ENCODE peak calls at places on chromosomes 6 and 20, in four cellular contexts. E is endothelial cell, R is ovary, K is GM12878. A is an unnamed sample.

GRCh38 chr6:138215071-138215470 is 3.2 kb downstream of the PBOV1 start:
- DNase-seq in R (no peak), E (no peak), K (no peak), A (no peak)

GRCh38 chr20:13344671-13345070 is 123.6 kb downstream of the ISM1 start:
- DNase-seq in R (no peak), E (no peak), K (no peak), A (no peak)

GRCh38 chr20:23226612-23227265 is 123.9 kb upstream of the NXT1 start:
- DNase-seq in K (no peak), R (no peak), E (no peak), A (no peak)

GRCh38 chr20:41001497-41001896 is 27.1 kb upstream of the TOP1 start:
- DNase-seq in K (no peak), E (no peak), R (no peak), A (no peak)

GRCh38 chr6:47298475-47298874 is 11.2 kb downstream of the TNFRSF21 start:
- DNase-seq in K (no peak), R (no peak), E (no peak), A (no peak)

GRCh38 chr6:163962627-163963117 is 548.2 kb downstream of the QKI start:
- DNase-seq in E (no peak), K (no peak), R (no peak), A (no peak)

GRCh38 chr6:56954389-56955170 is at the start of gene BEND6:
- DNase-seq in K (no peak), R (no peak), E (no peak), A (no peak)

GRCh38 chr20:62583424-62583920 is 58.8 kb upstream of the SLCO4A1 start:
- DNase-seq in K (no peak), E (no peak), R (no peak), A (no peak)

GRCh38 chr6:13402711-13403110 is 74.4 kb upstream of the TBC1D7 start:
- DNase-seq in E (no peak), K (no peak), R (no peak), A (no peak)

DNA sequence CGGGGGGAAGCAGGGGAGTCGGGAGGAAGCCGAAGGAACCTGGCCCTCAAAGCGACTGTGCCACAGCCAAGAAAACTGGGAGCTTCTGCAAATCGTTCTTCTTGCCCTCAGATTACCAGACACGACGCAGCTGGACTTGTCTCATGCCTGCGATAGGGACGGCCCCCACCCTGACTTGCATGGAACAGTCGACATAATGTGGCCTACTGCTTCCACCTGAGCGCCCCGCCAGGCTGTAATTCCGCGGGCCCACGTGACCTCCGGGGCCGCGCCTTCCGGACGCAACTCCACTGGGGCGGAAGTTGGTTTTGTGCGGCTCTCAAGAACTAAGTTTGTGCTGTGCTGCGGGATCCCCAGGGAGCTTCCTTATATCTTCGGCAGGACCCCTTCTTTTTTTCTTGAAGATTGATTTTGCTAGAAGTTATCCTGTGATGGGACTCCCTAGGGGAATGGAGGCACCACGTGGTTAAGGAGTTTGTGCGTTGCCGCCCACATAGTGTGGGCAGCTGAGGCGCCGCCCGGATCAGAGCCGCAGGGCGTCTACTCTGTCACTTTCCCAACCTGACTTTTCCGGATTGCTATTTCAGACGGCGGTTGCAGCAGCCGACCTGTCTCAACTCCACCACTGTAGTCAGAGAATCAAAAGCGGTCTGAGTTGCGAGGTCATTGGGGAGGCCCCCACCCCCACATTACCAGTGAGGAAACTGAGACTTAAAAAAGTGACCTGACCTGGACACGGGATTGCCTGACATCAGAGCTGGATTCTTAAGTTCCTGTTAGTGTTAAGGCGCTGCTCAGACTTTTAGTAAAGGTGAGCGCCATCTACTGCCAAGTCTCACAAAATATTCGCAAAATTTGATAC is 540 bp upstream of the CD164 start:
- DNase-seq in E (peak), R (peak), K (peak), A (peak)
- TF ChIP-seq CTCF in E (no peak), R (peak), K (peak), A (peak)

DNA sequence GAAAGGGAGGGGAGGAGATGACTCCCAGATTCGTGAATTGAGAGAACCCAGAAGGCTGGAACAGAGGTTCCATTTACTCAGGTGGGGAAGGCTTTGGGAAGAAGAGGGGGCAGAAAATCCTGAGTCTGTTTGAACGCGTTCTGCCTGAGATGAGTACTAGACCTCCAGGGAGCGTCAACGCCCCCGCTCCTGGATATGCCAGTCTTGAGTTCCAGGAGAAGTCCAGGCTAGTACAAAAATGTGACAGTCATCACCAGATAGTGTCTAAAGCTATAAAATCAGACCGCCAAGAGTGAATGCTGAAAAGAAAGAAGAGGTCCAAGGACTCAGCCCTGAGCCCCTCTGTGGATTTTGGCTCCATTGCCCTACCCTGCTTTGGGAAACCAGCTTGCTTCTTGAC is 8.6 kb downstream of the AHCY start:
- DNase-seq in K (no peak), R (no peak), E (no peak), A (no peak)
- TF ChIP-seq CTCF in K (no peak), R (no peak), E (no peak), A (no peak)

DNA sequence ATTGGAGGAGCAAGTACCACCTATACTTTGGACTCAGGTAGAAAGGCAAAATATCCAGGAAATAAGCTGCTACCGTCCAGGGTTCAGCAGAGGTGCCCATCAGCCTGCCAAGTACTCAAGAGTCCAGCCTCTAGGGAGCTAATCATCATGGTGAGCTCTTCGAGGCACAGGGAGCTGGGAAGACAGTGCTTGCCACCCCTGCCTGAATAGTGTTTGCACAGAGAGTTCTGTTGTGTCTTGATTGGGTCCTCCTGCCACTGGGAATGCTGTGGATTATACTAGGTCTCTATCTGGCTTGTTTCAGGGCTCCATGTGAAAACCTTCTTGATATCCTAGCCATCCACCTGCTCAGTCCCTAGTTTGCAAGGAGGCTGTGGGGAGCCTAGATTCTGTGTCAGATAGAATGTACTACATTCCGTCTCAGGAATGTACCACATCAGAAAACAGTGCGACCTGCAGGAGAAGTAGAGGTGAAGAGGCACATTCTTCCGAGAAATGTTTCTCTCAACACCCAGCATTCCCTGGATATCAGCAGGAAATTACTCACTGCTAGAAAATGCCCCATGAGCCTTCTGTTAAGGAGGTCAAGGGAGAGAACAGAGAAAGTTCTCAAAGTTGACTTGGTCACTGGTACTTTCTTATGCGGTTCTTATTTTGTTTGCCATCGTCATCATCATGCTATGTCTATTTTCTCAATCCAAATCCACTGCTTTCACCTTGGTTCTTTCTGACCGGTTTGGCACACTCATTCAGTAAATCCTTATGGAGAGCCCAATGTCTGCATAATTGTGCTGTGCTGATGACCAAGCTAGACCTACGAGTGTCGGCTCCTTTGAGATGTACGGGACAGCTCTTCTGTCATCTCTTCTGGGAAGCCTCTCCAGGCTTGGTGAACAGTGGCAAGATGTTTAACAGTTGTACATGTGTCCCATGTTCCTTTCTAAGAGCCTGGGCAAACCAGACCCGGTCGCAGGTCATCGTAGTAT is 30.7 kb downstream of the PTPN1 start:
- DNase-seq in E (no peak), R (no peak), K (no peak), A (no peak)
- TF ChIP-seq CTCF in E (no peak), R (no peak), K (no peak), A (no peak)

GRCh38 chr6:113731528-113731927 is 125.6 kb upstream of the MARCKS start:
- DNase-seq in R (no peak), E (no peak), K (no peak), A (no peak)

GRCh38 chr6:113734886-113735481 is 122.2 kb upstream of the MARCKS start:
- DNase-seq in E (no peak), R (no peak), K (no peak), A (no peak)

GRCh38 chr6:113733386-113733785 is 123.8 kb upstream of the MARCKS start:
- DNase-seq in E (no peak), K (no peak), R (no peak), A (no peak)

GRCh38 chr6:113735487-113735886 is 121.7 kb upstream of the MARCKS start:
- DNase-seq in E (no peak), R (no peak), K (no peak), A (no peak)

DNA sequence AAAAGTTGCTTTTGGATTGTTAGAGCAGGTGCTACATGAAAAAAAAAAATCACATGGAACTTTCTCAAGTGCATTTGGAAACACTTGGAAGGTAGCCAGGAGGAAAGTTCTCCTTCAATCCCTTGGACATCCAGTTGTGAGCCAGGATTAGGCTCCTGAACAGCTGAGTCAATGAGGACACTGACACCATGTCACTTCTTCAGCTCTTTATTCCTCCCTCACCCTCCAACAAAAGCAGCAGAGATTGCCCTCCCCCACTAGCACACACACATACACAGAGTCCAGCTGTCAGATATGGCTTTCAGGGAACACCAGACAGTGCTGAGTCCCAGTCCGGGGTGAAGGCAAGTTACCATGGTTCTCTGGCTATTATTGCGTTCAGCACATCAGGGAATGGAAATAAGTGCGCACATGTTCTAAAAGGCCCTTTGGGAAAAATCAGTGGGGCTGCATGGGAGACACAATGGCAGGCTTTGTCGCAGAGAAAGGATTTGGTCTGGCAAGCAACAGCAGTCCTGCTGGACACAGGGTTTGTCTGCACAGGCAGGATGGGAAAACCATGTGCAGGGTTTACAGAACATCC is 124.7 kb upstream of the MARCKS start:
- DNase-seq in R (no peak), E (no peak), K (no peak), A (no peak)
- TF ChIP-seq CTCF in R (no peak), E (no peak), K (no peak), A (no peak)

DNA sequence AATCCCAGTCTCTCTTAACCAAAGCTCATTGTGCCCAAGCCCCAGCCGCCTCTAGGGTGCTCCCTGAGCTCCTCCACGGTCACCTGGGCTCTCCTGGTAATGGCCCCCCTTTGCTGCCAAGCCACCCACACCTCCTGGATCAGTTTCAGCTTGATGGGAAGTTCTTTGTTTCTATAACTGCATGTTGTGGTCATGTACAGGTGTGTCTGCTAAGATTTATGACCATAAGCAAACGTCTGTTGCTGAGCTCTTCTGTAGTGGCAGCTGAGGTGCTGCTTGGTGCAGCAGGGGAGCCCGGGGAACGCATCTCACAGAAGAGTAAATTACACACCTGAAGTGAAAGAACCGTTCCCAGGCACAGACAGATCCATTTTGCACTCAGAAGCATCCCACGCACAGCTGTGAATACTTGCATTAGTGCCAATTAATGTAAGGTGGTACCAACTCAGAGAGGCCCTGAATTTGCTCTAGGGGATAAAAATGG is 194.6 kb upstream of the ARID1B start:
- DNase-seq in R (no peak), K (no peak), E (no peak), A (peak)
- TF ChIP-seq CTCF in R (no peak), K (no peak), E (no peak), A (no peak)

GRCh38 chr6:37484786-37485170 is 14.9 kb downstream of the CCDC167 start:
- DNase-seq in K (no peak), R (no peak), E (no peak), A (no peak)

GRCh38 chr6:37486440-37486839 is 13.3 kb downstream of the CCDC167 start:
- DNase-seq in R (no peak), K (no peak), E (no peak), A (no peak)

GRCh38 chr6:37483917-37484785 is 15.5 kb downstream of the CCDC167 start:
- DNase-seq in R (peak), E (peak), K (no peak), A (no peak)

GRCh38 chr6:37483502-37483901 is 16.2 kb downstream of the CCDC167 start:
- DNase-seq in E (no peak), R (no peak), K (no peak), A (no peak)

GRCh38 chr6:37485259-37485658 is 14.4 kb downstream of the CCDC167 start:
- DNase-seq in E (peak), K (no peak), R (no peak), A (no peak)
- TF ChIP-seq CTCF in E (peak), K (peak), R (no peak), A (peak)

A was measured in GM12864.